ENCODE peak calls at places on chromosome X, in five cellular contexts. H is body of pancreas; Q is AG04450; P is CD8-positive, alpha-beta T cell; Z is upper lobe of left lung. M is an unnamed sample.

GRCh38 chrX:153827903-153828302 is 2.4 kb downstream of the PDZD4 start:
- DNase-seq in H (no peak), Q (no peak), P (no peak), Z (no peak), M (no peak)

GRCh38 chrX:54891573-54891972 is 29.1 kb upstream of the TRO start:
- DNase-seq in H (peak; percentile 19), Q (no peak), P (no peak), Z (no peak), M (no peak)

GRCh38 chrX:96204928-96205327 is 479.7 kb upstream of the DIAPH2 start:
- DNase-seq in H (no peak), Q (no peak), P (no peak), Z (no peak), M (no peak)

GRCh38 chrX:57104921-57105398 is 16.4 kb downstream of the SPIN2B start:
- DNase-seq in H (no peak), Q (no peak), P (no peak), Z (no peak), M (no peak)

GRCh38 chrX:103608305-103608963 is 671 bp downstream of the TCEAL3 start:
- DNase-seq in H (peak; percentile 20), Q (no peak), P (no peak), Z (peak; percentile 39), M (no peak)

GRCh38 chrX:134948333-134949241 is 42.2 kb upstream of the SMIM10 start:
- DNase-seq in H (no peak), Q (peak; percentile 44), P (no peak), Z (no peak), M (no peak)

GRCh38 chrX:152817082-152817744 is 13.3 kb downstream of the CETN2 start:
- DNase-seq in H (peak; percentile 20), Q (peak; percentile 15), P (no peak), Z (no peak), M (peak; percentile 6)

GRCh38 chrX:135707880-135708279 is 5.6 kb upstream of the CT45A1 start:
- DNase-seq in H (no peak), Q (no peak), P (no peak), Z (no peak), M (no peak)

GRCh38 chrX:135625995-135626394 is 87.4 kb upstream of the CT45A1 start:
- DNase-seq in H (no peak), Q (no peak), P (no peak), Z (no peak), M (no peak)

GRCh38 chrX:64229145-64229544 is 1.3 kb downstream of the ASB12 start:
- DNase-seq in H (no peak), Q (no peak), P (no peak), Z (no peak), M (no peak)

GRCh38 chrX:85561216-85561615 is 181.8 kb upstream of the POF1B start:
- DNase-seq in H (no peak), Q (no peak), P (no peak), Z (no peak), M (no peak)

GRCh38 chrX:154742623-154743022 is 8.3 kb downstream of the GAB3 start:
- DNase-seq in H (no peak), Q (no peak), P (no peak), Z (no peak), M (no peak)

GRCh38 chrX:73851014-73852009 is 288.3 kb downstream of the CHIC1 start:
- DNase-seq in H (no peak), Q (no peak), P (peak; percentile 82), Z (no peak), M (peak; percentile 91)

GRCh38 chrX:153457136-153457825 is 11.4 kb upstream of the TREX2 start:
- DNase-seq in H (no peak), Q (no peak), P (no peak), Z (no peak), M (no peak)

GRCh38 chrX:27767387-27767786 is 40.4 kb upstream of the MAGEB10 start:
- DNase-seq in H (no peak), Q (no peak), P (no peak), Z (no peak), M (no peak)

GRCh38 chrX:118603981-118604380 is 108.4 kb downstream of the DOCK11 start:
- DNase-seq in H (peak; percentile 32), Q (peak; percentile 10), P (peak; percentile 51), Z (no peak), M (no peak)

GRCh38 chrX:23699636-23700194 is 32.4 kb downstream of the PRDX4 start:
- DNase-seq in H (no peak), Q (no peak), P (peak; percentile 62), Z (no peak), M (no peak)

GRCh38 chrX:29903365-29903764 is 312.0 kb upstream of the MAGEB2 start:
- DNase-seq in H (no peak), Q (no peak), P (no peak), Z (no peak), M (no peak)

GRCh38 chrX:8237718-8238117 is 66.7 kb upstream of the VCX2 start:
- DNase-seq in H (no peak), Q (no peak), P (no peak), Z (no peak), M (no peak)

GRCh38 chrX:95875661-95876060 is 809.0 kb upstream of the DIAPH2 start:
- DNase-seq in H (no peak), Q (no peak), P (no peak), Z (no peak), M (no peak)

DNA sequence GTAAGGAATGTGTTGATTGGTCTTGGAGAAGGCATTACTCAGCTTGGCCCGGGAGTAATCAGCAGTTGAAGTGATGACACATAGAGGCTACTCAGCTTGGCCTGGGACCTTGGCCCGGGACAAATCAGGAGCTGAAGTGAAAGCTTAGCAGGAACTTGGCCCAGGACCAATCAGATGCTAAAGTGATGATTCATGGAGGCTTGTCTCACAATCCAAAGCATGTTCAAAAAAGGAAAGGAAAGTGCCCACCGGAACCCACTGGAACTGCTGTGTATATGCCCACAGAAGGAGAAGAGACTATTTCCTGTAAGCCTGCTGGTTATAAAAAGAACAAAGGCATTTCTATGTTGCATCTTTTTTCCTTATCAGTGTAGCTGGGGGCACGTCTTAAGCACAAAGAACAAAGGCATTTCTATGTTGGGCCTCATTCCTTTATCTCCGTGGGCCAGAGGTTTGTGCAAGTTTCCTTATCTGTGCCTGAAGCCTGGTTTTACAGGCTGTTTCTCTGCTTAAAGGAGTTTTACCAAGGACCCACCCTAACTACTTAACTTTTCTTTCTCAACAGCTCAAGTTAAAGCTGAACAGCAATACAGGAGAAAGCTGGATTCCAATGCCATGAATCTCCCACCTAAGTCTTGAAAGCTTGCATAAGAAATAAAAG is 1176.7 kb downstream of the NLGN4X start:
- DNase-seq in H (peak; percentile 12), Q (no peak), P (no peak), Z (no peak), M (no peak)
- H3K27ac ChIP-seq in H (no peak overlapping the region), Q (no peak overlapping the region), P (no peak overlapping the region), Z (no peak overlapping the region), M (no peak overlapping the region)

GRCh38 chrX:51894697-51895336 is 1.4 kb downstream of the MAGED1 start:
- DNase-seq in H (peak; percentile 42), Q (no peak), P (no peak), Z (peak; percentile 51), M (peak; percentile 16)
- H3K27ac ChIP-seq in H (peak overlapping the region; percentile 82), Q (no peak overlapping the region), P (peak overlapping the region; percentile 33), Z (peak overlapping the region; percentile 62), M (peak overlapping the region; percentile 73)

DNA sequence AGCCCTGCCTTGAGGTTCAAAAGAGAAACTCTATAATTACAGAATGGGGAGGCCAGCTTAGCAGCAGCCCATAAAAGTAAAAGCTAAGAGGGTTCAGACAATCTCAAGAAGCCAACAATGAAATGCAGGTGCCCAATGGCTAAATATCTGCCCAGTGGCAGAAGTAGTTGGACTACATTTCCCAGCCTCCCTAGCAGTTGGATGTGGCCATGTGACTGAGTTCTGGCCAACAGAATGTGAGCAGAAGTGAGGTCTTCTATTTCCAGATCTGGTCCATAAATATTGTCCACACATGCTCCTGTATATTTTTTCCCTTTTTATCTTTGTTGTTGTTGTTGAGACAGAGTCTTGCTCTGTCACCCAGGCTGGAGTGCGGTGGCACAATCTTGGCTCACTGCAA is 127.9 kb upstream of the NHS start:
- DNase-seq in H (no peak), Q (no peak), P (no peak), Z (no peak), M (no peak)
- H3K27ac ChIP-seq in H (no peak overlapping the region), Q (no peak overlapping the region), P (no peak overlapping the region), Z (no peak overlapping the region), M (no peak overlapping the region)

GRCh38 chrX:101932249-101932570 is 383 bp upstream of the ZMAT1 start:
- DNase-seq in H (no peak), Q (no peak), P (no peak), Z (no peak), M (no peak)
- H3K27ac ChIP-seq in H (peak overlapping the region; percentile 93), Q (no peak overlapping the region), P (peak overlapping the region; percentile 59), Z (peak overlapping the region; percentile 96), M (no peak overlapping the region)

GRCh38 chrX:9341305-9342201 is 123.3 kb upstream of the TBL1X start:
- DNase-seq in H (peak; percentile 48), Q (no peak), P (peak; percentile 76), Z (no peak), M (peak; percentile 7)
- H3K27ac ChIP-seq in H (peak overlapping the region; percentile 47), Q (peak overlapping the region; percentile 82), P (peak overlapping the region; percentile 81), Z (peak overlapping the region; percentile 82), M (peak overlapping the region; percentile 71)

GRCh38 chrX:10603612-10604011 is 16.8 kb downstream of the MID1 start:
- DNase-seq in H (no peak), Q (no peak), P (no peak), Z (no peak), M (no peak)
- H3K27ac ChIP-seq in H (no peak overlapping the region), Q (no peak overlapping the region), P (no peak overlapping the region), Z (no peak overlapping the region), M (no peak overlapping the region)

M was measured in caudate nucleus.